ENCODE peak calls at places on chromosomes 1 and 21, in nine cellular contexts. X, T, D, J, Y, F, H, U and W are unnamed samples.

GRCh38 chr1:115781343-115781742 is 12.8 kb upstream of the CASQ2 start:
- DNase-seq in X (no peak), T (no peak), D (no peak), J (no peak), Y (no peak), F (no peak), H (peak; percentile 73), U (peak; percentile 81), W (no peak)

GRCh38 chr1:152110860-152111514 is 4.3 kb downstream of the TCHH start:
- DNase-seq in X (peak; percentile 45), T (peak; percentile 72), D (peak; percentile 41), J (no peak), Y (no peak), F (peak; percentile 26), H (peak; percentile 37), U (peak; percentile 25), W (no peak)

GRCh38 chr1:156336242-156336641 is 1.9 kb downstream of the CCT3 start:
- DNase-seq in X (no peak), T (peak; percentile 18), D (no peak), J (no peak), Y (no peak), F (no peak), H (no peak), U (no peak), W (no peak)

GRCh38 chr1:240031414-240031813 is 60.3 kb upstream of the FMN2 start:
- DNase-seq in X (no peak), T (peak; percentile 41), D (no peak), J (no peak), Y (no peak), F (no peak), H (peak; percentile 50), U (peak; percentile 23), W (no peak)

GRCh38 chr1:247906504-247907047 is 11.2 kb downstream of the OR2W3 start:
- DNase-seq in X (no peak), T (no peak), D (no peak), J (no peak), Y (no peak), F (no peak), H (no peak), U (peak; percentile 81), W (no peak)

GRCh38 chr1:26191739-26192138 is 1.3 kb downstream of the CATSPER4 start:
- DNase-seq in X (no peak), T (no peak), D (no peak), J (no peak), Y (no peak), F (peak; percentile 62), H (no peak), U (no peak), W (no peak)

GRCh38 chr1:209895709-209896108 is 42.3 kb upstream of the SYT14 start:
- DNase-seq in X (no peak), T (no peak), D (no peak), J (no peak), Y (no peak), F (no peak), H (peak; percentile 14), U (peak; percentile 39), W (no peak)

GRCh38 chr1:151693057-151693651 is 23.4 kb downstream of the CELF3 start:
- DNase-seq in X (no peak), T (peak; percentile 54), D (peak; percentile 60), J (no peak), Y (no peak), F (no peak), H (peak; percentile 60), U (peak; percentile 35), W (no peak)

GRCh38 chr1:82321794-82322193 is 521.1 kb downstream of the ADGRL2 start:
- DNase-seq in X (no peak), T (no peak), D (no peak), J (no peak), Y (no peak), F (no peak), H (no peak), U (peak; percentile 71), W (no peak)

GRCh38 chr1:53619811-53620619 is 118.9 kb downstream of the GLIS1 start:
- DNase-seq in X (no peak), T (no peak), D (no peak), J (no peak), Y (no peak), F (no peak), H (peak; percentile 34), U (no peak), W (no peak)

GRCh38 chr1:209434066-209434465 is 149.4 kb upstream of the CAMK1G start:
- DNase-seq in X (no peak), T (peak; percentile 25), D (no peak), J (no peak), Y (no peak), F (no peak), H (no peak), U (peak; percentile 74), W (no peak)

GRCh38 chr1:41242645-41243171 is 602 bp upstream of the SCMH1 start:
- DNase-seq in X (no peak), T (no peak), D (no peak), J (no peak), Y (no peak), F (no peak), H (no peak), U (no peak), W (no peak)

GRCh38 chr1:110060034-110060661 is 10.3 kb downstream of the ALX3 start:
- DNase-seq in X (peak; percentile 67), T (peak; percentile 52), D (peak; percentile 45), J (no peak), Y (peak; percentile 54), F (peak; percentile 83), H (peak; percentile 9), U (peak; percentile 28), W (peak; percentile 64)

GRCh38 chr1:82686774-82687173 is 886.0 kb downstream of the ADGRL2 start:
- DNase-seq in X (no peak), T (no peak), D (no peak), J (no peak), Y (no peak), F (no peak), H (no peak), U (no peak), W (no peak)

GRCh38 chr21:38289697-38290096 is 32.9 kb downstream of the KCNJ15 start:
- DNase-seq in X (no peak), T (no peak), D (peak; percentile 27), J (no peak), Y (no peak), F (no peak), H (peak; percentile 97), U (peak; percentile 95), W (no peak)

GRCh38 chr1:115507256-115507589 is 134.5 kb upstream of the VANGL1 start:
- DNase-seq in X (peak; percentile 41), T (peak; percentile 28), D (peak; percentile 46), J (no peak), Y (no peak), F (no peak), H (peak; percentile 64), U (peak; percentile 30), W (no peak)

GRCh38 chr1:113684153-113684541 is 75.1 kb downstream of the PHTF1 start:
- DNase-seq in X (no peak), T (no peak), D (peak; percentile 24), J (no peak), Y (no peak), F (no peak), H (peak; percentile 73), U (no peak), W (no peak)

GRCh38 chr21:45525910-45526306 is 16.3 kb downstream of the SLC19A1 start:
- DNase-seq in X (no peak), T (no peak), D (no peak), J (no peak), Y (no peak), F (no peak), H (no peak), U (no peak), W (no peak)

GRCh38 chr1:167105150-167105840 is 11.4 kb downstream of the STYXL2 start:
- DNase-seq in X (no peak), T (no peak), D (no peak), J (no peak), Y (no peak), F (no peak), H (no peak), U (no peak), W (no peak)
- TF ChIP-seq CTCF in X (no peak), T (no peak), D (no peak), J (no peak), Y (no peak), F (peak; percentile 12), H (no peak), U (no peak), W (no peak)

DNA sequence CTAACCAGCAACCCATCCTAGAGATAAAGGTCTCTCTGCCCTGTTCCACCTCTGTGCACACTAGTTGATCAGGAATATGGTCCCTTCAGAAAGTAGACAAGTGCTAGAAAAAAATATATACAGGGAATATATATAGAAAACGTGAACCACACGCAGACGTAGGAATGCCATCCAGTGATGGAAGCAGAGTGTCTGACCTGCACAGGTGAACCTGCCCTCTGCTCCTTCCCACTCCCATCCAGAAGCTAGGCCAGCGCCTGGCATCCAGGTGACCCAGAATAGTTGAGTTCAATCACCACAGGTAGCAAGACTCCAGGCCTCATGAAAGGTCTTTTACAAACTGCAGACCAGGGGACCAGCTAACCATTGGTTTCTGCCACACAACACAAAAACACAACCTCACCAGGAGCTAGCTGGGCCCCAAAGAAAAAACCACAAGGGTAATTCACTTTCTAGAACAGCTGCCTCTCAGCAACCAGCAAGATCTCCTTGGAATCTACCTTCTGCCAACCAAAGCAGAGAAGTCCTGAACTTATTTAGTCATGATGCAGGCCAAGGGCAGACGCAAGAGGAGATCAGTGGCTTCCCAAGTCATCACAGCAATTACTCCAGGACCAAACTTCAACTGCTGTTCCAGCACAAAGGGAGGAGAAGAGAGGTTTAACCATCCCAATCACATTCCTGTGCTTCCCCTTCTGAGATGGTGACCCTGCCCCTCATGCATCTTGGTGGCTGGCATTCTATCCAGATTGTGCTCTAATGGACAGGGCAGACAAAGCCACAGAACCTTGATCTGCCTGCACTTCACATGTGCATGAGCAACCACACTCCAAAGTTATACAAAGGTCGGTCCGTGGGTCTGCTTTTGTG is 53.0 kb downstream of the GPR161 start:
- DNase-seq in X (no peak), T (no peak), D (no peak), J (no peak), Y (no peak), F (peak; percentile 6), H (no peak), U (no peak), W (no peak)
- TF ChIP-seq CTCF in X (no peak), T (no peak), D (no peak), J (no peak), Y (no peak), F (no peak), H (no peak), U (no peak), W (no peak)

GRCh38 chr1:5994713-5995621 is 2.7 kb upstream of the NPHP4 start:
- DNase-seq in X (no peak), T (no peak), D (no peak), J (no peak), Y (peak; percentile 64), F (peak; percentile 52), H (no peak), U (no peak), W (peak; percentile 57)
- TF ChIP-seq CTCF in X (no peak), T (no peak), D (no peak), J (no peak), Y (no peak), F (no peak), H (no peak), U (no peak), W (no peak)

DNA sequence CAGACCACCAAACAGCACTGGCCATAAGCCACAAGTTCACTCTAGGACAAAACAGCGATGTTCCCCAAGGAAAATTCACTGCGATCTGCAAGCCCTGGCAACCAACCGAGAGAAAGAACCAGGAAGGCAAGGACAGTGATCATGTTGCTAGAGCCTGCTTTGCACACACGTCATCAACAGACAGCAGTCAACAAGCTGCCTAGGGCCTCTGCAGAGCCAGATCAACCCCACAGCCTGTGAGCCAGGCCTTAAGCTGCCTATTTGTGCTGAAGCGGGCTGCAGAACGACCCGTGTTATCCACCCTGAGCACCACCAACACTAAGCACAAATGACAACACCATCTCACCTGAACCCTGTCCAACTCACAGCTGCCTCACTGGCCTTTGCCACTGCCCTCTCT is 6.2 kb upstream of the YRDC start:
- DNase-seq in X (no peak), T (no peak), D (no peak), J (no peak), Y (no peak), F (no peak), H (no peak), U (no peak), W (no peak)
- TF ChIP-seq CTCF in X (no peak), T (no peak), D (no peak), J (no peak), Y (no peak), F (no peak), H (no peak), U (no peak), W (no peak)